ENCODE peak calls at places on chromosomes 16 and 17, in ten cellular contexts. P, Q, D, T, K, L, H, I, V and F are unnamed samples.

GRCh38 chr16:84084570-84085270 is 32.0 kb downstream of the MBTPS1 start:
- DNase-seq in V (peak; percentile 33), D (peak; percentile 61), K (peak; percentile 66), P (peak; percentile 61), H (peak; percentile 44), I (peak; percentile 45), L (peak; percentile 20), Q (no peak), T (no peak), F (no peak)

GRCh38 chr16:64412578-64413280 is 709.1 kb downstream of the CDH11 start:
- DNase-seq in H (no peak), I (no peak), D (no peak), V (no peak), Q (no peak), K (no peak), T (no peak), P (peak; percentile 30), L (no peak), F (no peak)

GRCh38 chr17:56994009-56994792 is 16.3 kb downstream of the SCPEP1 start:
- DNase-seq in I (peak; percentile 55), H (no peak), V (no peak), L (no peak), T (no peak), P (no peak), K (no peak), D (no peak), Q (no peak), F (no peak)

GRCh38 chr17:58565389-58566311 is 51.2 kb upstream of the MTMR4 start:
- DNase-seq in Q (no peak), D (no peak), K (no peak), V (no peak), P (no peak), T (no peak), H (no peak), I (no peak), L (peak; percentile 31), F (no peak)

GRCh38 chr16:55386534-55387296 is 62.7 kb downstream of the IRX6 start:
- DNase-seq in I (no peak), T (no peak), K (no peak), V (no peak), P (no peak), D (no peak), H (no peak), L (no peak), Q (no peak), F (no peak)

GRCh38 chr17:70810609-70811008 is 641.3 kb downstream of the KCNJ2 start:
- DNase-seq in T (peak; percentile 19), L (no peak), P (no peak), V (no peak), Q (no peak), H (no peak), I (no peak), K (no peak), D (no peak), F (no peak)

GRCh38 chr17:35540589-35541404 is 3.3 kb upstream of the SLFN12L start:
- DNase-seq in K (peak; percentile 55), D (peak; percentile 21), V (no peak), P (peak; percentile 21), L (no peak), I (no peak), H (no peak), T (no peak), Q (peak; percentile 6), F (no peak)

GRCh38 chr17:79975498-79976134 is 60.1 kb downstream of the TBC1D16 start:
- DNase-seq in H (no peak), L (no peak), V (no peak), I (no peak), P (no peak), T (no peak), K (no peak), D (no peak), Q (no peak), F (no peak)

GRCh38 chr16:1272453-1273198 is 16.8 kb downstream of the TPSD1 start:
- DNase-seq in V (no peak), D (no peak), H (no peak), P (no peak), Q (no peak), L (no peak), I (no peak), T (no peak), K (no peak), F (no peak)

GRCh38 chr17:70527364-70527888 is 358.1 kb downstream of the KCNJ2 start:
- DNase-seq in I (no peak), D (no peak), V (no peak), T (no peak), L (no peak), K (no peak), H (no peak), Q (peak; percentile 11), P (no peak), F (no peak)

GRCh38 chr17:81713004-81713555 is 996 bp downstream of the SLC25A10 start:
- DNase-seq in I (no peak), T (no peak), D (no peak), K (no peak), H (no peak), V (no peak), P (no peak), Q (no peak), L (no peak), F (no peak)

GRCh38 chr16:10675221-10675620 is 19.5 kb downstream of the TEKT5 start:
- DNase-seq in T (no peak), D (no peak), V (no peak), I (no peak), K (no peak), P (no peak), H (no peak), Q (no peak), L (no peak), F (no peak)

GRCh38 chr16:67399749-67400704 is 6.7 kb upstream of the TPPP3 start:
- DNase-seq in L (no peak), V (peak; percentile 26), H (no peak), K (no peak), P (no peak), D (no peak), Q (no peak), T (no peak), I (no peak), F (no peak)

GRCh38 chr16:67170168-67170947 is at the start of gene NOL3:
- DNase-seq in L (peak; percentile 19), V (peak; percentile 53), T (peak; percentile 68), Q (peak; percentile 33), P (peak; percentile 75), D (no peak), K (no peak), H (no peak), I (no peak), F (peak; percentile 93)

GRCh38 chr17:17792551-17793377 is 44.0 kb downstream of the SREBF1 start:
- DNase-seq in T (no peak), V (no peak), K (peak; percentile 59), L (peak; percentile 30), Q (no peak), I (peak; percentile 45), P (peak; percentile 93), H (no peak), D (peak; percentile 57), F (no peak)

GRCh38 chr17:80119271-80119791 is 17.9 kb downstream of the GAA start:
- DNase-seq in H (no peak), I (no peak), K (no peak), L (no peak), Q (no peak), T (no peak), P (no peak), D (no peak), V (no peak), F (no peak)

GRCh38 chr17:73030501-73030911 is 62.0 kb downstream of the SLC39A11 start:
- DNase-seq in T (peak; percentile 50), D (no peak), H (no peak), K (no peak), P (peak; percentile 30), Q (no peak), V (no peak), I (peak; percentile 63), L (peak; percentile 23), F (no peak)

GRCh38 chr17:46770818-46771600 is 47.5 kb downstream of the WNT3 start:
- DNase-seq in V (no peak), L (peak; percentile 20), P (peak; percentile 31), D (no peak), Q (no peak), H (peak; percentile 42), I (no peak), T (no peak), K (peak; percentile 19), F (no peak)